ENCODE peak calls at places on chromosomes 4 and X, in six cellular contexts. P, X, B, Q, Z and U are unnamed samples.

GRCh38 chrX:21905976-21906375 is 34.5 kb upstream of the SMS start:
- DNase-seq in X (no peak), Z (no peak), B (no peak), P (no peak), Q (no peak), U (no peak)

GRCh38 chr4:2226261-2226660 is 15.7 kb downstream of the HAUS3 start:
- DNase-seq in Z (no peak), B (no peak), Q (no peak), P (no peak), X (no peak), U (no peak)

GRCh38 chrX:103464071-103464773 is 55.1 kb downstream of the RAB40A start:
- DNase-seq in X (no peak), P (peak; percentile 31), Q (no peak), B (peak; percentile 1), Z (peak; percentile 31), U (no peak)

GRCh38 chr4:13888112-13888511 is 260.6 kb upstream of the BOD1L1 start:
- DNase-seq in B (no peak), Z (no peak), X (no peak), P (no peak), Q (no peak), U (no peak)

GRCh38 chr4:2932951-2933565 is 30.1 kb downstream of the NOP14 start:
- DNase-seq in X (no peak), Z (no peak), B (no peak), P (peak; percentile 42), Q (no peak), U (peak; percentile 63)

GRCh38 chr4:41359069-41359769 is 102.5 kb downstream of the UCHL1 start:
- DNase-seq in B (no peak), P (no peak), Q (no peak), Z (no peak), X (no peak), U (no peak)

GRCh38 chrX:100424012-100424411 is 13.9 kb upstream of the PCDH19 start:
- DNase-seq in P (no peak), X (no peak), Q (no peak), B (no peak), Z (no peak), U (no peak)

GRCh38 chrX:23616361-23616760 is 50.9 kb upstream of the PRDX4 start:
- DNase-seq in X (no peak), Z (peak; percentile 11), Q (no peak), P (no peak), B (no peak), U (no peak)

GRCh38 chrX:17737707-17738001 is 361 bp downstream of the SCML1 start:
- DNase-seq in Q (no peak), Z (no peak), X (no peak), P (no peak), B (peak; percentile 6), U (no peak)

GRCh38 chr4:81565137-81565870 is 93.6 kb upstream of the RASGEF1B start:
- DNase-seq in X (peak; percentile 16), Z (peak; percentile 37), Q (peak; percentile 19), B (no peak), P (peak; percentile 84), U (peak; percentile 44)

GRCh38 chrX:31128849-31129248 is 57.0 kb upstream of the FTHL17 start:
- DNase-seq in X (no peak), Q (no peak), B (no peak), Z (no peak), P (no peak), U (no peak)

GRCh38 chrX:16082470-16083085 is 40.8 kb upstream of the GRPR start:
- DNase-seq in B (no peak), X (no peak), P (no peak), Q (no peak), Z (no peak), U (no peak)

GRCh38 chrX:27918799-27919198 is 62.5 kb downstream of the DCAF8L1 start:
- DNase-seq in Z (no peak), Q (no peak), B (no peak), P (no peak), X (no peak), U (no peak)

GRCh38 chr4:123651127-123651526 is 254.5 kb downstream of the SPRY1 start:
- DNase-seq in Q (no peak), Z (no peak), X (no peak), B (no peak), P (no peak), U (no peak)

GRCh38 chrX:41759817-41760216 is 35.8 kb downstream of the GPR82 start:
- DNase-seq in Z (peak; percentile 51), B (no peak), Q (no peak), P (no peak), X (no peak), U (no peak)

GRCh38 chrX:74382613-74383012 is 38.7 kb upstream of the SLC16A2 start:
- DNase-seq in Q (peak; percentile 16), Z (peak; percentile 43), P (peak; percentile 67), B (peak; percentile 23), X (peak; percentile 8), U (peak; percentile 20)

GRCh38 chrX:49951524-49952193 is 29.3 kb downstream of the CLCN5 start:
- DNase-seq in Z (no peak), B (no peak), X (no peak), Q (no peak), P (no peak), U (no peak)

GRCh38 chrX:27008486-27008885 is 454.7 kb downstream of the PPP4R3C start:
- DNase-seq in P (no peak), B (no peak), X (no peak), Q (no peak), Z (no peak), U (no peak)

GRCh38 chr4:294732-295131 is 10.5 kb downstream of the ZNF732 start:
- DNase-seq in B (no peak), X (no peak), P (no peak), Q (no peak), Z (no peak), U (no peak)

GRCh38 chr4:7416745-7417432 is 17.8 kb downstream of the PSAPL1 start:
- DNase-seq in X (no peak), Q (no peak), B (no peak), P (peak; percentile 8), Z (no peak), U (no peak)

GRCh38 chr4:8394125-8394524 is 46.4 kb downstream of the ACOX3 start:
- DNase-seq in X (no peak), Q (no peak), Z (no peak), B (no peak), P (no peak), U (peak; percentile 68)

GRCh38 chrX:49308604-49309269 is 5.3 kb downstream of the GAGE10 start:
- DNase-seq in Z (no peak), Q (no peak), X (no peak), P (no peak), B (no peak), U (no peak)

GRCh38 chr4:164509951-164510350 is 244.0 kb upstream of the SMIM31 start:
- DNase-seq in Q (no peak), X (no peak), B (no peak), Z (no peak), P (no peak), U (no peak)

GRCh38 chr4:163515198-163515597 is 20.7 kb downstream of the TMA16 start:
- DNase-seq in Q (no peak), B (no peak), X (no peak), Z (no peak), P (no peak), U (no peak)

GRCh38 chr4:184583738-184584502 is 65.3 kb downstream of the CASP3 start:
- DNase-seq in B (no peak), P (no peak), Q (no peak), Z (peak; percentile 11), X (no peak), U (no peak)

GRCh38 chr4:25377572-25377882 is 464 bp downstream of the ANAPC4 start:
- DNase-seq in B (no peak), X (no peak), Q (no peak), P (no peak), Z (no peak), U (no peak)

GRCh38 chrX:112901821-112902732 is 61.4 kb upstream of the AMOT start:
- DNase-seq in Z (no peak), Q (no peak), X (no peak), P (no peak), B (no peak), U (no peak)

GRCh38 chr4:6888506-6889071 is 21.0 kb upstream of the TBC1D14 start:
- DNase-seq in Q (no peak), B (no peak), Z (no peak), P (no peak), X (no peak), U (no peak)

GRCh38 chr4:2150076-2150475 is 90.9 kb downstream of the NAT8L start:
- DNase-seq in B (no peak), P (no peak), X (no peak), Z (no peak), Q (no peak), U (no peak)

GRCh38 chr4:182578402-182578801 is 335.2 kb downstream of the TENM3 start:
- DNase-seq in B (no peak), Z (no peak), X (no peak), P (no peak), Q (no peak), U (no peak)

GRCh38 chr4:89836031-89836777 is 757 bp downstream of the SNCA start:
- DNase-seq in Z (no peak), Q (no peak), B (no peak), X (no peak), P (no peak), U (no peak)

GRCh38 chr4:95415346-95415771 is 133.4 kb downstream of the UNC5C start:
- DNase-seq in P (no peak), Z (no peak), X (no peak), Q (no peak), B (no peak), U (no peak)

GRCh38 chr4:156521631-156522030 is 450.0 kb downstream of the PDGFC start:
- DNase-seq in P (no peak), X (no peak), Z (no peak), Q (no peak), B (no peak), U (no peak)

GRCh38 chrX:109312757-109313156 is 169.1 kb downstream of the GUCY2F start:
- DNase-seq in B (no peak), Z (no peak), X (no peak), Q (no peak), P (no peak), U (no peak)

GRCh38 chr4:20598626-20599025 is 101.6 kb upstream of the PACRGL start:
- DNase-seq in Q (no peak), B (no peak), P (no peak), X (no peak), Z (no peak), U (no peak)

GRCh38 chr4:99918656-99919055 is 24.4 kb upstream of the LAMTOR3 start:
- DNase-seq in P (no peak), B (no peak), X (no peak), Q (no peak), Z (no peak), U (no peak)
- H3K27ac ChIP-seq in P (no peak overlapping the region), B (no peak overlapping the region), X (no peak overlapping the region), Q (no peak overlapping the region), Z (no peak overlapping the region), U (no peak overlapping the region)

GRCh38 chr4:170476351-170476750 is 386.6 kb upstream of the AADAT start:
- DNase-seq in Q (no peak), B (no peak), X (no peak), Z (no peak), P (no peak), U (no peak)
- H3K27ac ChIP-seq in Q (no peak overlapping the region), B (no peak overlapping the region), X (no peak overlapping the region), Z (no peak overlapping the region), P (no peak overlapping the region), U (no peak overlapping the region)

GRCh38 chr4:121176082-121176706 is 12.1 kb upstream of the TNIP3 start:
- DNase-seq in Z (no peak), P (no peak), B (no peak), X (no peak), Q (no peak), U (no peak)
- H3K27ac ChIP-seq in Z (no peak overlapping the region), P (no peak overlapping the region), B (no peak overlapping the region), X (no peak overlapping the region), Q (no peak overlapping the region), U (no peak overlapping the region)

GRCh38 chr4:147543039-147543438 is 62.1 kb downstream of the EDNRA start:
- DNase-seq in Z (no peak), P (no peak), B (no peak), Q (no peak), X (no peak), U (no peak)
- H3K27ac ChIP-seq in Z (no peak overlapping the region), P (no peak overlapping the region), B (no peak overlapping the region), Q (no peak overlapping the region), X (no peak overlapping the region), U (no peak overlapping the region)